ENCODE peak calls at places on chromosome 6, in nine cellular contexts. N, X, F, G, C, Y, P, S and I are unnamed samples. For H3K9me3, the result is how much of the 10 kb centered on the place peaks cover.

GRCh38 chr6:90403489-90404381 is 107.1 kb upstream of the BACH2 start:
- DNase-seq in P (peak), C (no peak), N (no peak), X (peak), F (peak), S (no peak), Y (no peak), G (no peak), I (peak)

GRCh38 chr6:105301756-105302616 is 100.9 kb downstream of the PREP start:
- DNase-seq in S (no peak), F (no peak), X (no peak), G (no peak), C (no peak), Y (no peak), P (no peak), N (no peak), I (no peak)

GRCh38 chr6:83601119-83601518 is 88.8 kb downstream of the PRSS35 start:
- DNase-seq in N (no peak), Y (no peak), C (no peak), G (no peak), F (no peak), P (no peak), X (no peak), S (no peak), I (no peak)

GRCh38 chr6:11101417-11101816 is 7.8 kb downstream of the SMIM13 start:
- DNase-seq in F (no peak), S (no peak), X (no peak), N (no peak), C (no peak), Y (no peak), G (no peak), P (no peak), I (no peak)

GRCh38 chr6:78578430-78578829 is 288.9 kb upstream of the IRAK1BP1 start:
- DNase-seq in C (no peak), P (no peak), S (no peak), Y (no peak), N (no peak), F (no peak), G (no peak), X (no peak), I (no peak)

GRCh38 chr6:33070909-33071308 is 2.5 kb downstream of the HLA-DPA1 start:
- DNase-seq in Y (no peak), G (no peak), X (no peak), N (no peak), S (no peak), P (no peak), F (no peak), C (no peak), I (no peak)

GRCh38 chr6:154474636-154475428 is 35.7 kb downstream of the CNKSR3 start:
- DNase-seq in C (peak), S (no peak), P (no peak), Y (no peak), X (peak), F (no peak), N (no peak), G (no peak), I (no peak)

GRCh38 chr6:12298017-12298958 is 8.1 kb downstream of the EDN1 start:
- DNase-seq in S (no peak), C (no peak), Y (no peak), F (no peak), P (no peak), X (no peak), G (no peak), N (no peak), I (no peak)

GRCh38 chr6:42404494-42404893 is 47.2 kb downstream of the TRERF1 start:
- DNase-seq in S (no peak), G (no peak), N (peak), Y (no peak), C (no peak), X (peak), F (no peak), P (peak), I (no peak)

GRCh38 chr6:147166360-147166944 is 37.8 kb upstream of the STXBP5 start:
- DNase-seq in G (no peak), X (peak), C (peak), N (no peak), Y (no peak), F (no peak), S (no peak), P (no peak), I (no peak)

GRCh38 chr6:41587223-41587879 is 41.2 kb downstream of the FOXP4 start:
- DNase-seq in N (no peak), X (no peak), S (no peak), Y (no peak), F (no peak), C (no peak), P (no peak), G (no peak), I (no peak)

GRCh38 chr6:26183581-26184408 is 96.6 kb downstream of the HFE start:
- DNase-seq in X (peak), F (peak), C (peak), G (peak), Y (peak), S (peak), N (peak), P (peak), I (peak)

GRCh38 chr6:161074496-161075140 is 83.0 kb downstream of the MAP3K4 start:
- DNase-seq in S (no peak), C (peak), Y (no peak), N (no peak), P (no peak), G (no peak), X (no peak), F (no peak), I (no peak)

GRCh38 chr6:48757661-48758060 is 646.7 kb upstream of the PTCHD4 start:
- DNase-seq in G (no peak), F (no peak), S (no peak), C (no peak), X (peak), N (no peak), P (no peak), Y (no peak), I (no peak)

GRCh38 chr6:128200789-128201188 is 299.9 kb upstream of the THEMIS start:
- DNase-seq in G (no peak), S (no peak), X (no peak), Y (no peak), C (no peak), N (no peak), F (no peak), P (no peak), I (no peak)

GRCh38 chr6:56804996-56805395 is 149.9 kb upstream of the BEND6 start:
- DNase-seq in X (peak), S (no peak), G (no peak), P (no peak), C (no peak), Y (no peak), F (no peak), N (no peak), I (no peak)

GRCh38 chr6:83984411-83984810 is 49.2 kb upstream of the MRAP2 start:
- DNase-seq in C (no peak), F (no peak), G (no peak), N (no peak), X (no peak), Y (no peak), S (no peak), P (no peak), I (no peak)

GRCh38 chr6:21710908-21711627 is 117.5 kb downstream of the SOX4 start:
- DNase-seq in X (no peak), F (no peak), S (no peak), Y (no peak), G (no peak), P (no peak), C (peak), N (no peak), I (no peak)

GRCh38 chr6:158488065-158488464 is 71.8 kb upstream of the TMEM181 start:
- DNase-seq in Y (no peak), P (no peak), N (no peak), G (no peak), C (no peak), X (peak), F (no peak), S (no peak), I (no peak)

GRCh38 chr6:166782541-166782940 is 155.5 kb upstream of the RPS6KA2 start:
- DNase-seq in Y (no peak), C (no peak), F (peak), X (no peak), S (no peak), P (no peak), G (no peak), N (no peak), I (no peak)

GRCh38 chr6:39908838-39909583 is 25.3 kb downstream of the MOCS1 start:
- DNase-seq in C (no peak), X (no peak), F (no peak), Y (no peak), P (no peak), N (no peak), G (no peak), S (no peak), I (no peak)

GRCh38 chr6:154925130-154925529 is 70.0 kb upstream of the TIAM2 start:
- DNase-seq in P (no peak), N (no peak), S (no peak), X (no peak), G (no peak), F (no peak), C (no peak), Y (no peak), I (no peak)

GRCh38 chr6:146775227-146775626 is 176.5 kb downstream of the ADGB start:
- DNase-seq in G (no peak), F (no peak), P (no peak), X (no peak), N (no peak), Y (no peak), C (no peak), S (no peak), I (no peak)

GRCh38 chr6:96990462-96990861 is 65.9 kb downstream of the KLHL32 start:
- DNase-seq in C (no peak), G (no peak), P (no peak), X (no peak), Y (no peak), S (no peak), F (no peak), N (no peak), I (peak)

GRCh38 chr6:165850434-165851019 is 187.5 kb upstream of the PDE10A start:
- DNase-seq in F (peak), C (peak), Y (peak), P (peak), S (peak), N (peak), X (peak), G (peak), I (peak)

GRCh38 chr6:108168501-108168979 is 2.7 kb downstream of the NR2E1 start:
- DNase-seq in F (peak), P (no peak), C (no peak), X (no peak), S (no peak), G (no peak), N (no peak), Y (peak), I (peak)

GRCh38 chr6:82875573-82876185 is 190.0 kb downstream of the UBE3D start:
- DNase-seq in N (no peak), P (no peak), G (no peak), Y (no peak), X (peak), S (no peak), F (no peak), C (no peak), I (peak)

GRCh38 chr6:41894366-41895299 is 542 bp downstream of the USP49 start:
- DNase-seq in F (no peak), Y (peak), X (peak), N (no peak), P (no peak), S (no peak), G (no peak), C (peak), I (no peak)

GRCh38 chr6:95576621-95577316 is 566 bp upstream of the MANEA start:
- DNase-seq in Y (no peak), G (no peak), X (peak), C (no peak), F (no peak), P (no peak), S (no peak), N (no peak), I (no peak)

GRCh38 chr6:39865011-39865888 is 69.0 kb downstream of the MOCS1 start:
- DNase-seq in S (peak), C (peak), Y (peak), X (peak), P (peak), G (peak), F (peak), N (peak), I (peak)

GRCh38 chr6:160041608-160042007 is 72.7 kb downstream of the IGF2R start:
- DNase-seq in S (peak), Y (peak), X (peak), F (no peak), N (no peak), G (peak), P (peak), C (no peak), I (peak)

GRCh38 chr6:157075549-157076426 is 247.5 kb downstream of the TMEM242 start:
- DNase-seq in F (no peak), G (no peak), Y (no peak), P (no peak), N (no peak), X (peak), C (no peak), S (no peak), I (no peak)

GRCh38 chr6:45300776-45301175 is 27.4 kb upstream of the RUNX2 start:
- DNase-seq in Y (no peak), P (no peak), F (no peak), N (no peak), X (no peak), G (no peak), S (no peak), C (no peak), I (no peak)
- TF ChIP-seq CTCF in Y (no peak), P (no peak), F (no peak), N (no peak), X (no peak), G (no peak), S (no peak), C (no peak), I (no peak)

DNA sequence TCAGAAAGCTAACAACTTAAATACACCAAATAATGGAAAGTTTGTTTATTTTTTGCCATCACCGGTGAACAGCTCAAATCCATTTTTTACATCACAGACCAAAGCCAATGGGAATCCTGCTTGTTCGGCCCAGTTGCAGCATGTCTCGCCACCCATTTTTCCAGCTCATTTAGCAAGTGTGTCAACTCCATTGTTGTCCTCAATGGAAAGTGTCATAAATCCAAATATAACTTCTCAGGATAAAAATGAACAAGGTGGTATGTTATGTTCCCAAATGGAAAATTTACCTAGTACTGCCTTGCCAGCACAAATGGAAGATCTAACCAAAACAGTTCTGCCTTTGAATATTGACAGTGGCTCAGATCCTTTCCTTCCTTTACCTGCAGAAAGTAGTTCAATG is 65.3 kb upstream of the SMIM8 start:
- DNase-seq in Y (no peak), C (no peak), P (no peak), X (no peak), F (no peak), N (no peak), S (no peak), G (no peak), I (no peak)
- H3K9me3 ChIP-seq in Y (under half), C (under half), P (under half), X (under half), F (under half), N (under half), S (under half), G (under half), I (under half)

DNA sequence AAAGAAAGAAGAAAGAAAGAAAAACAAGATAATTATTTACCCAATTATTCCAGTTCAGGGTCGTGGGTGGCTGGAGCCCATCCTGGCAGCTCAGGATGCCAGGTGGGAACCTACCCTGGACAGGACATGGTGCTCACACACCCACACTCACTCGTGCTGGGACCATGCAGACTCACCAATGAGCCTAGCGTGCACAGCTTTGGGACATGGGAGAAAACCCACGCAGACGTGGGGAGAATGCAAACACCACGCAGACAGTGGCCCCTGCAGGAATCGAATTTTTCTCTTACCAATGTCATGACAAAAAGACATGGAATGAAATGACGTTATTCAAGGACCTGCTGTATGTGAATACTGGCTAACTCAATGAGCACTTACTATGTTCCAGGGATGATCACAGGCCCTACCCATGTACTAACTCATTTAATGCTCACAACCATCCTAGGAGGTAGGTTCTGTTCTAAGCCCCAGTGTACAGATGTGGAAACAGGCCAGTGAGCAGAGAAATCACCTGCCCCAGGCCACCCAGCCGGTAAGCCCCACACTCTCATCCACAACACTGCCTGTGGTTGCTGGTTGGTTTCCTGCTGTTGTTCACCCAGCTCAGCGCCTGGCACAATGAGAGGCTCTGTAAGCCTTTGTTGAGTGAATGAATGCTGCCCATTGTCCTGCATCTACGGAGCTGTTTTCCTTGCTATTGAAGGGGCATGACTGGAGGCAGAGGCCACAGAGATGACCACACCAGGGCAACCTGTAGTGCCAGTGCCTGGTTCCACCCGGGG is 6.8 kb upstream of the PI16 start:
- DNase-seq in C (no peak), G (no peak), X (peak), Y (no peak), F (no peak), N (peak), P (no peak), S (no peak), I (no peak)
- TF ChIP-seq CTCF in C (no peak), G (no peak), X (no peak), Y (no peak), F (no peak), N (no peak), P (no peak), S (no peak), I (no peak)

DNA sequence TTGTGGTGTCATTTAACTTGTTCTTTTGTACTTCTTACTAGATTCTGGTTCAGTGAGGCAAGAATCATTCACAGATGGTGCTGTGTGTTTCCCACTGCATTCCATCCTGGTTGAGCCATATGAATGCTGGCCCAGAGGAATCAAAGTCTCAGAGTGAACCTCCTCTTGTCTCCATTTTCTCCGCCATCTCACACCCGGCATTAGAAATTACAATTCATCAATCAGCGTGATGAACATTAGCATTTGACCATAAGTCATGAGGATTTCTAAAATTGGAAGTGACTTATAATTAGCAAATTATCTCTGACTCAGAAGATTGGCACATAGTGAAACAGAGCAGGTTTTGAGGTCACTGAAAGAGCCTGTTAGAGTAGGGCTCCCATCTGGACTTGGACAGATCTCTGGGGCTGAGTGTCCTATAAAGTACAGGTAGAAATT is 25.2 kb downstream of the TNFAIP3 start:
- DNase-seq in Y (no peak), S (no peak), P (no peak), F (no peak), N (no peak), C (no peak), X (peak), G (no peak), I (no peak)
- H3K9me3 ChIP-seq in Y (under half), S (under half), P (under half), F (under half), N (under half), C (under half), X (under half), G (under half), I (under half)